ENCODE peak calls at places on chromosomes 4 and X, in five cellular contexts. Z is right cardiac atrium, I is gastrocnemius medialis, X is endothelial cell of umbilical vein, U is upper lobe of right lung. G is an unnamed sample. For H3K4me1 and H3K27me3, the result is how much of the 10 kb centered on the place peaks cover.

GRCh38 chr4:99859618-99860017 is 34.6 kb downstream of the LAMTOR3 start:
- DNase-seq in Z (no peak), I (no peak), U (no peak), X (no peak), G (no peak)

GRCh38 chr4:189202182-189202868 is 738.3 kb upstream of the FRG1 start:
- DNase-seq in X (no peak), I (peak), Z (peak), U (peak), G (peak)

GRCh38 chrX:9627827-9628406 is 137.7 kb downstream of the GPR143 start:
- DNase-seq in X (no peak), Z (no peak), U (no peak), I (no peak), G (no peak)

GRCh38 chr4:104938624-104939023 is 208.1 kb upstream of the TET2 start:
- DNase-seq in X (no peak), I (no peak), U (no peak), Z (no peak), G (no peak)

GRCh38 chr4:89657931-89658700 is 178.8 kb downstream of the SNCA start:
- DNase-seq in X (peak), Z (no peak), U (no peak), I (no peak), G (no peak)

GRCh38 chr4:75179510-75179909 is 246.6 kb downstream of the PARM1 start:
- DNase-seq in I (no peak), Z (no peak), X (no peak), U (no peak), G (no peak)

GRCh38 chr4:126856906-126857305 is 775.9 kb upstream of the INTU start:
- DNase-seq in Z (no peak), X (no peak), I (no peak), U (no peak), G (no peak)

GRCh38 chr4:153750197-153750817 is 9.5 kb downstream of the RNF175 start:
- DNase-seq in Z (peak), I (peak), U (no peak), X (peak), G (no peak)

GRCh38 chrX:154132366-154132765 is 11.7 kb upstream of the OPN1LW start:
- DNase-seq in Z (no peak), I (no peak), X (no peak), U (no peak), G (no peak)

DNA sequence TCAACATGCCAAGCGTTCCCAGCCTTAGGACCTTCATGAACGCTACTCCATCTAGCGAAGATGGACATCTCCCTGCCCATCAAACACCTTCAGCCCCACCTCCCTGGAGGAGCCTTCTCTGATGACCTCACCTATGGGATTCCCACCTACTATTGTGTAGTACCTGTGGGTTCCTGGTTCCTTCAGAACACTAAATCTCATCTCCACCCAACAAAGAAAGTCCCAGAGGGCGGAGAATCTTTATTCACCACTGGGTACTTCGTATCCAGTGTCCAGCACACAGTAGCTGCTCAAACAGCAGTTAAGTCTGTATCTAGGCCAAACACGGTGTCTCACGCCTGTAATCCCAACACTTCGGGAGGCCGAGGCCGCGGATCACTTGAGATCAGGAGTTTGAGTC is 10.1 kb downstream of the RBM47 start:
- DNase-seq in Z (no peak), X (no peak), I (no peak), U (no peak), G (no peak)
- H3K4me1 ChIP-seq in Z (under half), X (under half), I (under half), U (under half), G (under half)

GRCh38 chr4:1758306-1759121 is 34.6 kb upstream of the FGFR3 start:
- DNase-seq in Z (no peak), X (no peak), I (no peak), U (no peak), G (no peak)
- H3K27me3 ChIP-seq in Z (under half), X (under half), I (under half), U (under half), G (under half)

DNA sequence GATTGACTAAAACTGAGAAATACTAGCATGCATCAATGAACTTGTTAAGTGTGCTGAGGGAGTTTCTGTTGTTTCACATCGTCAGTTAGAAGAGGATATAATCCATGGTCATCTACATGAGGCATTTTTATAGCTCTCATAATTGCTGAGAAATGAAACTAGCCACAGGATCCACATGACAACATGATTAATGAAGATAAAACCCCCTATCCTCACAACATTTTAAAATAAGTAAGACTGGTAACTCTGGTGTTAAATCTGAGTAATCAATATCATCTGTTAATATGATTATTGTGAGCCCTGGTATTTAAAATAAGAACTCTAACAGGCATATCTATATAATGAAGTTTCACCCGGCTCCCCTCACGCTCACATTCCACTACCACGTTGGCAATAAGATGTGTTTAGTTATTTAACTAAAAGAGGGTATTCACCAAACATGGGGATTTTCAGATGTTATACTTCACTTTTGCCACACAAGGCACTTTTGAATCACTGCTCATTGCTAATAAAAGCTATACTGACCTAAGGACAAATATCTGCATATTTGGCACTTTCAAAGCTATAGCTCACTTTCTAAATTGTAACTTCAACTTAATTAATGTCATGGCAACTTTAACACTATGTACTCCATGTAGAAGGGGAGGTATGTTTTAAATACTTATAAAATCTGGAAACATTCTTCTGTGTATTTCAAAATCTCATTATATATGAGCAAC is 6.7 kb downstream of the UNC5C start:
- DNase-seq in X (no peak), Z (no peak), I (no peak), U (no peak), G (no peak)
- H3K27ac ChIP-seq in X (no peak), Z (no peak), I (no peak), U (peak), G (peak)

GRCh38 chr4:138255917-138256597 is 13.9 kb upstream of the SLC7A11 start:
- DNase-seq in U (no peak), X (no peak), I (no peak), Z (no peak), G (no peak)
- H3K4me1 ChIP-seq in U (under half), X (under half), I (under half), Z (under half), G (under half)

GRCh38 chrX:72041166-72041565 is 90.5 kb downstream of the RTL5 start:
- DNase-seq in U (no peak), X (no peak), Z (no peak), I (no peak), G (no peak)
- H3K27me3 ChIP-seq in U (under half), X (under half), Z (under half), I (under half), G (under half)

GRCh38 chr4:48127882-48128394 is 6.1 kb downstream of the TXK start:
- DNase-seq in I (peak), Z (peak), X (peak), U (peak), G (peak)
- H3K27ac ChIP-seq in I (no peak), Z (peak), X (peak), U (peak), G (peak)

GRCh38 chr4:152100378-152101201 is 339.8 kb upstream of the GATB start:
- DNase-seq in X (peak), Z (no peak), I (no peak), U (no peak), G (no peak)

GRCh38 chr4:152104286-152104685 is 343.5 kb upstream of the GATB start:
- DNase-seq in X (no peak), Z (no peak), U (no peak), I (no peak), G (no peak)

GRCh38 chr4:152101546-152102183 is 340.9 kb upstream of the GATB start:
- DNase-seq in X (no peak), I (no peak), Z (no peak), U (no peak), G (no peak)

GRCh38 chr4:152103181-152103901 is 342.5 kb upstream of the GATB start:
- DNase-seq in U (no peak), X (no peak), Z (no peak), I (no peak), G (no peak)

GRCh38 chr4:152102184-152103000 is 341.6 kb upstream of the GATB start:
- DNase-seq in I (no peak), Z (no peak), X (peak), U (no peak), G (no peak)
- H3K4me1 ChIP-seq in I (under half), Z (under half), X (under half), U (under half), G (under half)

G was measured in thoracic aorta.